ENCODE peak calls at places on chromosomes 12 and 14, in nine cellular contexts. R is mesothelial cell of epicardium, V is sigmoid colon, S is Peyer's patch, X is endodermal cell, F is fibroblast of pulmonary artery, B is cardiac muscle cell, Q is HFFc6, N is K562. L is an unnamed sample.

GRCh38 chr12:91004872-91005271 is at the start of gene EPYC:
- DNase-seq in R (no peak), V (no peak), S (no peak), X (no peak), F (no peak), B (no peak), Q (no peak), N (no peak), L (no peak)

GRCh38 chr12:67433393-67434175 is 164.4 kb downstream of the CAND1 start:
- DNase-seq in R (no peak), V (no peak), S (no peak), X (no peak), F (no peak), B (no peak), Q (peak), N (peak), L (no peak)

GRCh38 chr12:95874452-95874851 is 15.7 kb downstream of the SNRPF start:
- DNase-seq in R (no peak), V (no peak), S (no peak), X (peak), F (no peak), B (no peak), Q (no peak), N (no peak), L (no peak)

GRCh38 chr14:47872588-47872987 is 197.2 kb upstream of the MDGA2 start:
- DNase-seq in R (no peak), V (no peak), S (no peak), X (no peak), F (no peak), B (no peak), Q (no peak), N (no peak), L (no peak)

GRCh38 chr12:47102406-47102805 is 22.6 kb upstream of the AMIGO2 start:
- DNase-seq in R (no peak), V (no peak), S (no peak), X (no peak), F (no peak), B (no peak), Q (no peak), N (no peak), L (no peak)

GRCh38 chr14:94139421-94139820 is 10.0 kb upstream of the IFI27L2 start:
- DNase-seq in R (no peak), V (no peak), S (no peak), X (no peak), F (no peak), B (no peak), Q (no peak), N (no peak), L (no peak)

GRCh38 chr12:88035271-88035906 is 6.2 kb upstream of the C12orf50 start:
- DNase-seq in R (peak), V (peak), S (peak), X (peak), F (peak), B (peak), Q (peak), N (peak), L (peak)

GRCh38 chr14:50666772-50667490 is 1.2 kb downstream of the SAV1 start:
- DNase-seq in R (peak), V (peak), S (peak), X (peak), F (peak), B (peak), Q (peak), N (no peak), L (no peak)

GRCh38 chr12:130826151-130826801 is 12.8 kb downstream of the STX2 start:
- DNase-seq in R (peak), V (no peak), S (peak), X (peak), F (peak), B (peak), Q (peak), N (peak), L (no peak)

GRCh38 chr14:100523536-100524025 is 63.6 kb downstream of the BEGAIN start:
- DNase-seq in R (peak), V (peak), S (peak), X (no peak), F (no peak), B (no peak), Q (no peak), N (no peak), L (no peak)

GRCh38 chr12:14993117-14993516 is 20.3 kb downstream of the PDE6H start:
- DNase-seq in R (no peak), V (no peak), S (no peak), X (no peak), F (no peak), B (no peak), Q (no peak), N (no peak), L (no peak)

GRCh38 chr12:123102381-123102780 is 48.5 kb downstream of the PITPNM2 start:
- DNase-seq in R (no peak), V (no peak), S (no peak), X (peak), F (no peak), B (no peak), Q (no peak), N (no peak), L (no peak)

GRCh38 chr14:106556665-106557289 is 1030.4 kb downstream of the TMEM121 start:
- DNase-seq in R (no peak), V (no peak), S (peak), X (peak), F (no peak), B (no peak), Q (no peak), N (peak), L (no peak)

GRCh38 chr12:65999564-66000280 is 130.8 kb downstream of the LLPH start:
- DNase-seq in R (no peak), V (no peak), S (no peak), X (no peak), F (peak), B (no peak), Q (peak), N (no peak), L (no peak)

GRCh38 chr14:95185452-95186392 is 28.4 kb upstream of the DICER1 start:
- DNase-seq in R (no peak), V (peak), S (no peak), X (no peak), F (peak), B (no peak), Q (no peak), N (peak), L (no peak)

GRCh38 chr12:29756741-29757390 is 26.9 kb downstream of the TMTC1 start:
- DNase-seq in R (no peak), V (no peak), S (no peak), X (no peak), F (peak), B (no peak), Q (no peak), N (no peak), L (no peak)

GRCh38 chr12:126139355-126139754 is 1074.1 kb downstream of the AACS start:
- DNase-seq in R (no peak), V (no peak), S (no peak), X (no peak), F (no peak), B (no peak), Q (no peak), N (peak), L (no peak)

GRCh38 chr12:23204933-23205778 is 580.2 kb downstream of the ETNK1 start:
- DNase-seq in R (no peak), V (no peak), S (no peak), X (no peak), F (peak), B (peak), Q (peak), N (peak), L (peak)

GRCh38 chr14:84584526-84584925 is 945.4 kb upstream of the FLRT2 start:
- DNase-seq in R (no peak), V (no peak), S (no peak), X (no peak), F (no peak), B (no peak), Q (no peak), N (no peak), L (no peak)

GRCh38 chr12:131245564-131246355 is 292.1 kb downstream of the ADGRD1 start:
- DNase-seq in R (no peak), V (no peak), S (no peak), X (no peak), F (no peak), B (no peak), Q (no peak), N (no peak), L (no peak)

GRCh38 chr12:93203361-93203760 is 174.4 kb upstream of the NUDT4 start:
- DNase-seq in R (no peak), V (no peak), S (no peak), X (no peak), F (no peak), B (no peak), Q (no peak), N (no peak), L (no peak)

GRCh38 chr12:102061096-102061555 is 665 bp downstream of the WASHC3 start:
- DNase-seq in R (no peak), V (no peak), S (no peak), X (no peak), F (peak), B (no peak), Q (no peak), N (no peak), L (no peak)

GRCh38 chr14:75454963-75455546 is 27.2 kb downstream of the JDP2 start:
- DNase-seq in R (no peak), V (peak), S (no peak), X (peak), F (peak), B (peak), Q (peak), N (peak), L (no peak)

GRCh38 chr14:78805586-78805985 is 635.4 kb downstream of the NRXN3 start:
- DNase-seq in R (no peak), V (no peak), S (no peak), X (no peak), F (no peak), B (no peak), Q (no peak), N (no peak), L (no peak)

GRCh38 chr14:69710378-69710777 is 56.6 kb upstream of the SRSF5 start:
- DNase-seq in R (no peak), V (no peak), S (no peak), X (no peak), F (no peak), B (no peak), Q (no peak), N (no peak), L (no peak)

GRCh38 chr12:21837847-21838246 is 63.3 kb upstream of the KCNJ8 start:
- DNase-seq in R (no peak), V (no peak), S (no peak), X (no peak), F (no peak), B (no peak), Q (no peak), N (no peak), L (no peak)

GRCh38 chr12:62211510-62211909 is 48.7 kb upstream of the USP15 start:
- DNase-seq in R (no peak), V (no peak), S (no peak), X (no peak), F (peak), B (no peak), Q (no peak), N (no peak), L (no peak)

GRCh38 chr14:35435177-35435576 is 30.6 kb upstream of the NFKBIA start:
- DNase-seq in R (no peak), V (no peak), S (no peak), X (no peak), F (no peak), B (no peak), Q (peak), N (no peak), L (no peak)

GRCh38 chr12:27344246-27344645 is 11.6 kb downstream of the BMAL2 start:
- DNase-seq in R (no peak), V (no peak), S (no peak), X (no peak), F (no peak), B (no peak), Q (no peak), N (no peak), L (no peak)

GRCh38 chr14:50475460-50475859 is 56.9 kb downstream of the MAP4K5 start:
- DNase-seq in R (no peak), V (no peak), S (no peak), X (no peak), F (no peak), B (no peak), Q (peak), N (no peak), L (no peak)

GRCh38 chr12:94250130-94250529 is 101.8 kb downstream of the PLXNC1 start:
- DNase-seq in R (no peak), V (no peak), S (no peak), X (no peak), F (no peak), B (no peak), Q (no peak), N (no peak), L (no peak)

GRCh38 chr12:94245984-94246383 is 97.6 kb downstream of the PLXNC1 start:
- DNase-seq in R (no peak), V (no peak), S (no peak), X (peak), F (no peak), B (no peak), Q (no peak), N (no peak), L (no peak)

GRCh38 chr12:94244165-94245133 is 96.1 kb downstream of the PLXNC1 start:
- DNase-seq in R (no peak), V (no peak), S (peak), X (no peak), F (no peak), B (no peak), Q (no peak), N (no peak), L (no peak)

GRCh38 chr12:94248582-94248981 is 100.2 kb downstream of the PLXNC1 start:
- DNase-seq in R (no peak), V (no peak), S (no peak), X (no peak), F (no peak), B (no peak), Q (no peak), N (no peak), L (no peak)

DNA sequence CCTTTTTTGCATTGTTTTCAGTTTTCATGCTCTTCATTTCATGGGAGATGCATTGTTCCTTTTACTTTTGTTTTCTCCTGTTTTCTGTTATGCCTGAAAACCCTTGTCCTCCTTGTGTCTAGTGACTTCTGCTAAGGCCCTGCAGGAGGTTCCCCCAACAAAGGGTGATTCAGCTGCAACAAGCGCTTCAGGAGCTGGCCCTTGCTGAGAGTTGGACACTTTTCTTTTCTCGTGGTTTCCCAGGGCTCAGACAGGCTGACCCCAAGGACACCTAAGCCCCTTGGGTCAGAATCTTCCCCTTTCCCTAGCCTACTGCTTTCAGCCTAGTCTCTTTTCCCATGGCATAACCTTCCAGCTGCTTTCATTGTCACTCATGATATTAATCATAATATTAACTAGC is 98.9 kb downstream of the PLXNC1 start:
- DNase-seq in R (no peak), V (no peak), S (no peak), X (no peak), F (no peak), B (no peak), Q (no peak), N (no peak), L (no peak)
- TF ChIP-seq CTCF in R (no peak), V (no peak), S (no peak), X (no peak), F (no peak), B (no peak), Q (no peak), N (no peak), L (no peak)

GRCh38 chr14:38544766-38545165 is 288.9 kb upstream of the CLEC14A start:
- DNase-seq in R (no peak), V (no peak), S (no peak), X (peak), F (no peak), B (no peak), Q (no peak), N (no peak), L (no peak)
- TF ChIP-seq CTCF in R (no peak), V (no peak), S (no peak), X (peak), F (no peak), B (no peak), Q (no peak), N (no peak), L (no peak)

GRCh38 chr12:75503866-75504265 is 7.5 kb downstream of the KRR1 start:
- DNase-seq in R (no peak), V (no peak), S (no peak), X (no peak), F (no peak), B (no peak), Q (no peak), N (no peak), L (no peak)

GRCh38 chr12:75508159-75508558 is 3.2 kb downstream of the KRR1 start:
- DNase-seq in R (no peak), V (no peak), S (no peak), X (no peak), F (no peak), B (no peak), Q (no peak), N (no peak), L (no peak)

GRCh38 chr12:75503459-75503858 is 8.0 kb downstream of the KRR1 start:
- DNase-seq in R (no peak), V (no peak), S (no peak), X (no peak), F (no peak), B (no peak), Q (no peak), N (no peak), L (no peak)

GRCh38 chr12:75509621-75510020 is 1.8 kb downstream of the KRR1 start:
- DNase-seq in R (no peak), V (no peak), S (no peak), X (no peak), F (no peak), B (no peak), Q (no peak), N (no peak), L (no peak)

DNA sequence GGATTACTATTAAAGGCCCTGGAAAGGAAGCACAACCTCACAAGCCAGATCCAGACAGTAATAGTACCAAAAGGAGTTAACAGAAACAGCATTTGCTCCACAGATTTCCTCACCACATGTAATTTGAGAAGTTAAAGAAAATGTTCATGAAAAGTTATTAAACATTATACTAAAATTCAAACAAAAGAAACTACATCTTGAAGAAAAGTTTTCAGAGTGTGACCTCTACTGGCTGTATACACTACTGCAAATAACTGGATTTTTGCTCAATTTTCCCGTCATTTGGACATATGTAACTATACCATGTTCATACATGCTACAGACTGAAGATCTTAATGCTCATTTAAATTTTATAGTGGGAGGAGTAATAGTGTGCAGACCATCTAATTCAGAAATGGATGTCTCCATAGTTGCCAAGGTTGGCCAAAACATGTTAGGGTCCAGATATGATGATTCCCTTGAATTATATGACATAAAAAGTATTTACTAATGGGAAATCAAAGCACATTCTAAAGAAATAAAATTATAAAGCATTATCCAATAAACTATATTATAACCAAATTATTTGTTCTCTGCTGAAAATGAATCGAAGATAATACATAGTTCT is 5.6 kb downstream of the KRR1 start:
- DNase-seq in R (no peak), V (no peak), S (no peak), X (no peak), F (peak), B (peak), Q (peak), N (no peak), L (no peak)
- TF ChIP-seq CTCF in R (peak), V (no peak), S (peak), X (peak), F (peak), B (peak), Q (peak), N (peak), L (peak)

GRCh38 chr12:124368421-124369032 is 73.6 kb downstream of the RFLNA start:
- DNase-seq in R (no peak), V (no peak), S (no peak), X (no peak), F (no peak), B (no peak), Q (no peak), N (no peak), L (no peak)
- TF ChIP-seq CTCF in R (no peak), V (no peak), S (no peak), X (peak), F (peak), B (no peak), Q (no peak), N (no peak), L (no peak)

GRCh38 chr14:24879661-24880381 is 170.1 kb downstream of the STXBP6 start:
- DNase-seq in R (no peak), V (no peak), S (no peak), X (no peak), F (peak), B (no peak), Q (no peak), N (no peak), L (no peak)

GRCh38 chr14:24874514-24875202 is 175.3 kb downstream of the STXBP6 start:
- DNase-seq in R (no peak), V (no peak), S (no peak), X (no peak), F (no peak), B (no peak), Q (no peak), N (no peak), L (no peak)

GRCh38 chr14:24876009-24876690 is 173.8 kb downstream of the STXBP6 start:
- DNase-seq in R (no peak), V (no peak), S (no peak), X (no peak), F (no peak), B (no peak), Q (no peak), N (no peak), L (no peak)

GRCh38 chr14:24875203-24875840 is 174.6 kb downstream of the STXBP6 start:
- DNase-seq in R (no peak), V (no peak), S (no peak), X (no peak), F (no peak), B (no peak), Q (no peak), N (no peak), L (no peak)

DNA sequence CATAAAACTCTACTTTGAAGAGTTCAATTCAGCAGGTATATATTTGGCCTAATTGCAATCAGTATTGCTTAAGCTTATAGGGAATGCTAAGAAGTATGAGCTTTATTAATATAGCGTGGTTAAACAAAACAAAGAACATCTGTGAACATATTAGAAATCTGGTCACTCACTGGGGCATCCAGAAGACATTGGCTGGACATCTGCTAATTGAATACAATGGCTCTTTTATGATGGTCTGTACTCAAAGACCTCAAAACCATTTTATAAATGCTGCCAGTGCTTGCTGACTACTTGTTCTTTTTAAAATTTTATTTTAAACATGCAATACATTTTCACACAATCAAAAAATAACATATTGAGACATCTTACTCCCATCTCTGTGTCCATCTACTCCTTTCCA is 173.0 kb downstream of the STXBP6 start:
- DNase-seq in R (no peak), V (no peak), S (no peak), X (no peak), F (no peak), B (no peak), Q (no peak), N (no peak), L (no peak)
- TF ChIP-seq CTCF in R (no peak), V (no peak), S (no peak), X (no peak), F (no peak), B (no peak), Q (no peak), N (no peak), L (no peak)

DNA sequence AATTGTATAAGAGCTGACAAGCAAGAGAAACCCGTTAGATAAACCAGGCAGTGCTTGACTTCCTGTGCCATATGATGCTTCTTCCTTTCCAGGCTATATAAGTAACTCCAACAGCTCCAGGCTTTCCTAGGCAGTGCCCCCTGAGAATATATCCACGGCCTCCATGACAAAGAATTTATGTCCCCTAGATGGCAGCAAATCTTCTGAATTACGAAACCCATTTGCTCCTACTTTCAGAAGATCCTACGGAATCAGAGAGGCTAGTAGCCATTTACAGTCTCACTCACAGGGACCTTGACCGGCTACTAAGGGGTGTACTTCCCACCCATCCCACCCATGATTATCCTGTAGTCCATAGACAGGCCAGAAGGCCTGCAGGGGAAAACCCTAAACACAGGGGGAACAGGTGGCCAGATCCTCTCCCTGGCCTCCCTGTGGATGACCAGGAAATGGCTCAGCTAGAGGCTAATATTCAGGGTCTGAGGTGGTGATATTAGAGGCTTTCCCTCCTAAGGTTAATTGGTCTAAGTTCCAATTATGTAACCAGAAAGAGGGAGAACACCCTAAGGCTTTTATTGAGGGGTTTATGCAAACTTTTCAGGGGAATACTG is 77.2 kb upstream of the DCD start:
- DNase-seq in R (no peak), V (no peak), S (no peak), X (peak), F (peak), B (peak), Q (peak), N (no peak), L (no peak)
- TF ChIP-seq CTCF in R (peak), V (no peak), S (no peak), X (peak), F (peak), B (peak), Q (peak), N (peak), L (peak)